ENCODE peak calls at places on chromosomes 6 and 20, in eight cellular contexts. One of them, this sample, is unnamed.

GRCh38 chr6:9140181-9140580 is 704.8 kb upstream of the SLC35B3 start:
- DNase-seq in fibroblast of the aortic adventitia: peak; percentile 46
- DNase-seq in HepG2: no peak
- DNase-seq in coronary artery: no peak
- DNase-seq in mammary epithelial cell: peak; percentile 22
- DNase-seq in IMR-90: peak; percentile 12
- DNase-seq in neural progenitor cell: no peak
- DNase-seq in fibroblast of lung: no peak
- DNase-seq in this sample: no peak

GRCh38 chr6:118709859-118710350 is 58.5 kb upstream of the CEP85L start:
- DNase-seq in IMR-90: peak; percentile 86
- DNase-seq in fibroblast of lung: no peak
- DNase-seq in mammary epithelial cell: peak; percentile 82
- DNase-seq in fibroblast of the aortic adventitia: no peak
- DNase-seq in HepG2: no peak
- DNase-seq in coronary artery: no peak
- DNase-seq in neural progenitor cell: no peak
- DNase-seq in this sample: peak; percentile 76

GRCh38 chr6:143400258-143401059 is 50.0 kb downstream of the ADAT2 start:
- DNase-seq in fibroblast of the aortic adventitia: peak; percentile 34
- DNase-seq in fibroblast of lung: no peak
- DNase-seq in mammary epithelial cell: peak; percentile 35
- DNase-seq in HepG2: peak; percentile 40
- DNase-seq in neural progenitor cell: no peak
- DNase-seq in IMR-90: no peak
- DNase-seq in coronary artery: no peak
- DNase-seq in this sample: peak; percentile 23

GRCh38 chr6:25359191-25359861 is 80.2 kb downstream of the CARMIL1 start:
- DNase-seq in IMR-90: peak; percentile 50
- DNase-seq in HepG2: no peak
- DNase-seq in mammary epithelial cell: peak; percentile 58
- DNase-seq in neural progenitor cell: peak; percentile 29
- DNase-seq in coronary artery: no peak
- DNase-seq in fibroblast of lung: peak; percentile 76
- DNase-seq in fibroblast of the aortic adventitia: peak; percentile 95
- DNase-seq in this sample: peak; percentile 81

GRCh38 chr20:5772704-5773103 is 22.5 kb downstream of the SHLD1 start:
- DNase-seq in mammary epithelial cell: no peak
- DNase-seq in IMR-90: no peak
- DNase-seq in HepG2: no peak
- DNase-seq in fibroblast of lung: no peak
- DNase-seq in fibroblast of the aortic adventitia: no peak
- DNase-seq in neural progenitor cell: peak; percentile 39
- DNase-seq in coronary artery: no peak
- DNase-seq in this sample: no peak

GRCh38 chr20:60695223-60695622 is 556.8 kb upstream of the CDH4 start:
- DNase-seq in IMR-90: peak; percentile 86
- DNase-seq in neural progenitor cell: no peak
- DNase-seq in fibroblast of lung: peak; percentile 89
- DNase-seq in fibroblast of the aortic adventitia: peak; percentile 77
- DNase-seq in mammary epithelial cell: peak; percentile 90
- DNase-seq in HepG2: no peak
- DNase-seq in coronary artery: no peak
- DNase-seq in this sample: peak; percentile 39

GRCh38 chr6:56642366-56643261 is at the start of gene DST:
- DNase-seq in fibroblast of the aortic adventitia: peak; percentile 97
- DNase-seq in neural progenitor cell: no peak
- DNase-seq in IMR-90: peak; percentile 95
- DNase-seq in fibroblast of lung: peak; percentile 94
- DNase-seq in coronary artery: no peak
- DNase-seq in mammary epithelial cell: peak; percentile 96
- DNase-seq in HepG2: peak; percentile 81
- DNase-seq in this sample: peak; percentile 94

GRCh38 chr6:146664871-146665270 is 66.1 kb downstream of the ADGB start:
- DNase-seq in mammary epithelial cell: no peak
- DNase-seq in fibroblast of lung: peak; percentile 1
- DNase-seq in fibroblast of the aortic adventitia: peak; percentile 1
- DNase-seq in neural progenitor cell: no peak
- DNase-seq in IMR-90: peak; percentile 0
- DNase-seq in HepG2: no peak
- DNase-seq in coronary artery: no peak
- DNase-seq in this sample: no peak

GRCh38 chr6:54801669-54802068 is 44.9 kb upstream of the FAM83B start:
- DNase-seq in coronary artery: no peak
- DNase-seq in neural progenitor cell: no peak
- DNase-seq in IMR-90: peak; percentile 93
- DNase-seq in fibroblast of the aortic adventitia: peak; percentile 28
- DNase-seq in fibroblast of lung: peak; percentile 96
- DNase-seq in HepG2: no peak
- DNase-seq in mammary epithelial cell: peak; percentile 76
- DNase-seq in this sample: peak; percentile 43

GRCh38 chr20:59741073-59741472 is 136.7 kb downstream of the PHACTR3 start:
- DNase-seq in coronary artery: no peak
- DNase-seq in IMR-90: no peak
- DNase-seq in fibroblast of the aortic adventitia: no peak
- DNase-seq in fibroblast of lung: no peak
- DNase-seq in mammary epithelial cell: no peak
- DNase-seq in HepG2: no peak
- DNase-seq in neural progenitor cell: no peak
- DNase-seq in this sample: no peak

GRCh38 chr20:34544109-34544793 is 14.3 kb upstream of the MAP1LC3A start:
- DNase-seq in fibroblast of the aortic adventitia: no peak
- DNase-seq in HepG2: no peak
- DNase-seq in IMR-90: no peak
- DNase-seq in coronary artery: no peak
- DNase-seq in neural progenitor cell: no peak
- DNase-seq in fibroblast of lung: no peak
- DNase-seq in mammary epithelial cell: no peak
- DNase-seq in this sample: no peak

GRCh38 chr20:44008806-44009678 is 94.4 kb downstream of the TOX2 start:
- DNase-seq in IMR-90: no peak
- DNase-seq in coronary artery: no peak
- DNase-seq in mammary epithelial cell: peak; percentile 28
- DNase-seq in fibroblast of the aortic adventitia: no peak
- DNase-seq in neural progenitor cell: no peak
- DNase-seq in HepG2: no peak
- DNase-seq in fibroblast of lung: no peak
- DNase-seq in this sample: no peak

GRCh38 chr6:170174771-170175643 is 115.9 kb downstream of the DLL1 start:
- DNase-seq in mammary epithelial cell: no peak
- DNase-seq in HepG2: no peak
- DNase-seq in coronary artery: peak; percentile 60
- DNase-seq in fibroblast of the aortic adventitia: no peak
- DNase-seq in IMR-90: no peak
- DNase-seq in neural progenitor cell: no peak
- DNase-seq in fibroblast of lung: no peak
- DNase-seq in this sample: no peak

GRCh38 chr20:45052698-45053440 is 48.1 kb downstream of the KCNS1 start:
- DNase-seq in neural progenitor cell: no peak
- DNase-seq in mammary epithelial cell: peak; percentile 71
- DNase-seq in fibroblast of lung: peak; percentile 30
- DNase-seq in IMR-90: peak; percentile 81
- DNase-seq in coronary artery: no peak
- DNase-seq in HepG2: no peak
- DNase-seq in fibroblast of the aortic adventitia: peak; percentile 88
- DNase-seq in this sample: peak; percentile 59

GRCh38 chr20:45051497-45052060 is 49.3 kb downstream of the KCNS1 start:
- DNase-seq in neural progenitor cell: no peak
- DNase-seq in fibroblast of the aortic adventitia: no peak
- DNase-seq in fibroblast of lung: no peak
- DNase-seq in coronary artery: no peak
- DNase-seq in mammary epithelial cell: no peak
- DNase-seq in HepG2: no peak
- DNase-seq in IMR-90: no peak
- DNase-seq in this sample: no peak

GRCh38 chr20:45055056-45055455 is 45.9 kb downstream of the KCNS1 start:
- DNase-seq in neural progenitor cell: no peak
- DNase-seq in fibroblast of lung: no peak
- DNase-seq in mammary epithelial cell: no peak
- DNase-seq in HepG2: no peak
- DNase-seq in fibroblast of the aortic adventitia: no peak
- DNase-seq in IMR-90: no peak
- DNase-seq in coronary artery: no peak
- DNase-seq in this sample: no peak

GRCh38 chr20:45056473-45057148 is 44.3 kb downstream of the KCNS1 start:
- DNase-seq in fibroblast of the aortic adventitia: no peak
- DNase-seq in IMR-90: no peak
- DNase-seq in coronary artery: no peak
- DNase-seq in HepG2: no peak
- DNase-seq in mammary epithelial cell: no peak
- DNase-seq in fibroblast of lung: no peak
- DNase-seq in neural progenitor cell: no peak
- DNase-seq in this sample: no peak

GRCh38 chr20:45053441-45054351 is 47.2 kb downstream of the KCNS1 start:
- DNase-seq in mammary epithelial cell: no peak
- DNase-seq in IMR-90: no peak
- DNase-seq in HepG2: no peak
- DNase-seq in coronary artery: no peak
- DNase-seq in fibroblast of lung: no peak
- DNase-seq in neural progenitor cell: no peak
- DNase-seq in fibroblast of the aortic adventitia: peak; percentile 43
- DNase-seq in this sample: no peak
- H3K4me3 ChIP-seq in mammary epithelial cell: no peak overlapping the region
- H3K4me3 ChIP-seq in IMR-90: no peak overlapping the region
- H3K4me3 ChIP-seq in HepG2: no peak overlapping the region
- H3K4me3 ChIP-seq in coronary artery: no peak overlapping the region
- H3K4me3 ChIP-seq in fibroblast of lung: no peak overlapping the region
- H3K4me3 ChIP-seq in neural progenitor cell: no peak overlapping the region
- H3K4me3 ChIP-seq in fibroblast of the aortic adventitia: no peak overlapping the region
- H3K4me3 ChIP-seq in this sample: no peak overlapping the region

DNA sequence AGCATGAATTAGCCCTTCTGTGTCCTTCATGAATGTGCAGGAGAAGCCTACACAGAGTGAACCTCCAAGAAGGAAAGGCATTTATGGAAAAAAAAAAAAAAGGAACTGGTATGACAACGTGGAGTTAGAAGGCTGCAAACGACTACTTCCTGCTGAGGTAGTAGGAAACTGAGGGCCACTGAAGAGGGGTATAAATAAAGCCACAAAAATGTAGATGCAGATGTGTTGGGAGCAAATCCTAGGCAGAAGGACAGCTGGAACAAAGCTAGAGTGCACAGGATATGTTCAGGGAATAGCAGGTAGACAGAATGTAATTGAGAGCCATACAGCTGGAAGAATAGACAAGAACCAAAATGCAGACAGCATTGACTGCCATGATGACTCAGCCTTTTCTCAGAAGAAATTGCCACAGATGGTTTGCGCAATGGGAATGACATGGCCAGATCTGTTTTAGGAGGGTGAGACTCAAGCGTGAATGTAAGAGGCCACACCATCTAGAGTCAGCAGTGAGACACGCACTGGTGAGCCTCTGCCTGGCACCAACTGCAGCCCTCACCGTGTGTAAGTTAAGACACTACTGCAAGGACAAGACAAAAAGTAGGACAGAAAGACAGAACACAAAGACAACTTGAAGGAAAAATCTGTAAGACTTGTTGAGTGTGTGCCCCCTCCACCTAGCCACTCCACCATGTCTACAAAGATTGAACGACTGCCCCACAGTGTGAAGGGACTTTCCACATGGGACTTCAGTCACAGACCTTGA is 79.8 kb downstream of the KIF13A start:
- DNase-seq in neural progenitor cell: no peak
- DNase-seq in IMR-90: peak; percentile 100
- DNase-seq in fibroblast of the aortic adventitia: peak; percentile 99
- DNase-seq in HepG2: peak; percentile 52
- DNase-seq in fibroblast of lung: peak; percentile 99
- DNase-seq in mammary epithelial cell: peak; percentile 98
- DNase-seq in coronary artery: peak; percentile 90
- DNase-seq in this sample: peak; percentile 99
- TF ChIP-seq CTCF in neural progenitor cell: no peak
- TF ChIP-seq CTCF in IMR-90: peak; percentile 44
- TF ChIP-seq CTCF in fibroblast of the aortic adventitia: peak; percentile 43
- TF ChIP-seq CTCF in HepG2: no peak
- TF ChIP-seq CTCF in fibroblast of lung: peak; percentile 26
- TF ChIP-seq CTCF in mammary epithelial cell: peak; percentile 35
- TF ChIP-seq CTCF in coronary artery: no peak
- TF ChIP-seq CTCF in this sample: peak; percentile 42

GRCh38 chr6:30101939-30102700 is 10.8 kb downstream of the TRIM31 start:
- DNase-seq in coronary artery: peak; percentile 91
- DNase-seq in IMR-90: peak; percentile 77
- DNase-seq in mammary epithelial cell: peak; percentile 81
- DNase-seq in neural progenitor cell: peak; percentile 79
- DNase-seq in HepG2: peak; percentile 90
- DNase-seq in fibroblast of the aortic adventitia: peak; percentile 77
- DNase-seq in fibroblast of lung: peak; percentile 75
- DNase-seq in this sample: peak; percentile 81

GRCh38 chr6:30102701-30103629 is 9.9 kb downstream of the TRIM31 start:
- DNase-seq in fibroblast of the aortic adventitia: peak; percentile 89
- DNase-seq in fibroblast of lung: peak; percentile 84
- DNase-seq in neural progenitor cell: peak; percentile 93
- DNase-seq in mammary epithelial cell: peak; percentile 73
- DNase-seq in HepG2: peak; percentile 90
- DNase-seq in coronary artery: peak; percentile 86
- DNase-seq in IMR-90: peak; percentile 80
- DNase-seq in this sample: peak; percentile 88

GRCh38 chr6:30100585-30101422 is 12.1 kb downstream of the TRIM31 start:
- DNase-seq in HepG2: peak; percentile 92
- DNase-seq in IMR-90: no peak
- DNase-seq in fibroblast of the aortic adventitia: no peak
- DNase-seq in mammary epithelial cell: peak; percentile 54
- DNase-seq in neural progenitor cell: peak; percentile 54
- DNase-seq in coronary artery: no peak
- DNase-seq in fibroblast of lung: no peak
- DNase-seq in this sample: no peak

GRCh38 chr6:30100154-30100553 is 12.7 kb downstream of the TRIM31 start:
- DNase-seq in coronary artery: no peak
- DNase-seq in neural progenitor cell: no peak
- DNase-seq in HepG2: no peak
- DNase-seq in mammary epithelial cell: no peak
- DNase-seq in fibroblast of the aortic adventitia: no peak
- DNase-seq in IMR-90: no peak
- DNase-seq in fibroblast of lung: no peak
- DNase-seq in this sample: no peak

DNA sequence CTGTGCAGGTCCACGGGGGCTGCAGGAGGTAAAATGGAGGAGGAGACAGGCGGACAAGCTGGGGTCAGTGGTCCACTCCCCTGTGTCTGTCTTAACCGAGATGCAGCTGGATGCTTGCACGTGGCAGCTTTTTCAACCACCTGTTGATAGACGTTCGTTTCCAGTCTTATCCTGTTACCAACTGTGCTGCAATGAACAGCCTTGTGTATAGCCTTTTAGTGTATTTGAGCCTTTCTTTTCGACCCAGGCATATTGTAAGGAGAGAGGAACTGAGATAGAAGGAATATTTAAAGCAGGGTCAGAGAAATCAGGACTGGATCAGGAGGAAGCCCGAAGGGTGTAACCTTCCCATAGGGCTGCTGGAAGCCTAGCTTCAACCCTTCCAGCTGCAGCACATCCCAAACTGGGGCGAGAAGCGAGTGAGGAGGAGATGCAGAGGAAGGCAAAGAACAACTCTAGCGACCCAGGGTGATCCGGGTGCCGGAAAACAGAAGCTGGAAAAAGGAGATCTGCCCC is 11.4 kb downstream of the TRIM31 start:
- DNase-seq in fibroblast of the aortic adventitia: no peak
- DNase-seq in coronary artery: no peak
- DNase-seq in HepG2: peak; percentile 29
- DNase-seq in IMR-90: no peak
- DNase-seq in neural progenitor cell: no peak
- DNase-seq in fibroblast of lung: no peak
- DNase-seq in mammary epithelial cell: no peak
- DNase-seq in this sample: no peak
- H3K4me3 ChIP-seq in fibroblast of the aortic adventitia: peak overlapping the region; percentile 63
- H3K4me3 ChIP-seq in coronary artery: peak overlapping the region; percentile 66
- H3K4me3 ChIP-seq in HepG2: peak overlapping the region; percentile 77
- H3K4me3 ChIP-seq in IMR-90: peak overlapping the region; percentile 43
- H3K4me3 ChIP-seq in neural progenitor cell: peak overlapping the region; percentile 38
- H3K4me3 ChIP-seq in fibroblast of lung: peak overlapping the region; percentile 12
- H3K4me3 ChIP-seq in mammary epithelial cell: peak overlapping the region; percentile 32
- H3K4me3 ChIP-seq in this sample: peak overlapping the region; percentile 51

GRCh38 chr6:141208101-141208500 is 924.6 kb upstream of the GJE1 start:
- DNase-seq in mammary epithelial cell: no peak
- DNase-seq in coronary artery: no peak
- DNase-seq in fibroblast of lung: no peak
- DNase-seq in fibroblast of the aortic adventitia: no peak
- DNase-seq in IMR-90: no peak
- DNase-seq in HepG2: no peak
- DNase-seq in neural progenitor cell: no peak
- DNase-seq in this sample: no peak
- TF ChIP-seq CTCF in mammary epithelial cell: no peak
- TF ChIP-seq CTCF in coronary artery: no peak
- TF ChIP-seq CTCF in fibroblast of lung: no peak
- TF ChIP-seq CTCF in fibroblast of the aortic adventitia: no peak
- TF ChIP-seq CTCF in IMR-90: no peak
- TF ChIP-seq CTCF in HepG2: no peak
- TF ChIP-seq CTCF in neural progenitor cell: no peak
- TF ChIP-seq CTCF in this sample: no peak